ENCODE peak calls at places on chromosomes 3 and 15, in eight cellular contexts. O is cardiac fibroblast, M is uterus, V is GM12865, C is natural killer cell, X is transverse colon, J is RWPE1, S is coronary artery. I is an unnamed sample.

GRCh38 chr3:133384331-133385027 is 15.4 kb upstream of the BFSP2 start:
- DNase-seq in O (peak), M (peak), V (peak), C (no peak), J (peak), S (no peak), X (peak), I (peak)

GRCh38 chr3:106699093-106699492 is 678.1 kb upstream of the CCDC54 start:
- DNase-seq in C (no peak), O (no peak), J (no peak), V (no peak), S (no peak), X (no peak), M (no peak), I (no peak)

GRCh38 chr3:46903341-46904302 is 26.1 kb downstream of the PTH1R start:
- DNase-seq in V (no peak), J (peak), X (no peak), S (no peak), M (peak), C (no peak), O (peak), I (no peak)

GRCh38 chr3:40841570-40842109 is 316.9 kb downstream of the ZNF621 start:
- DNase-seq in V (no peak), X (no peak), J (no peak), O (no peak), C (no peak), S (no peak), M (no peak), I (no peak)

GRCh38 chr3:158094235-158094916 is 11.8 kb downstream of the SHOX2 start:
- DNase-seq in X (no peak), V (peak), M (no peak), J (no peak), S (no peak), C (no peak), O (no peak), I (no peak)

GRCh38 chr3:170709046-170709445 is 123.2 kb upstream of the SLC7A14 start:
- DNase-seq in M (no peak), V (no peak), X (no peak), S (no peak), C (no peak), O (peak), J (no peak), I (no peak)

GRCh38 chr3:129195731-129196256 is 12.1 kb upstream of the CNBP start:
- DNase-seq in X (peak), O (peak), M (peak), J (peak), C (no peak), S (peak), V (no peak), I (no peak)

GRCh38 chr15:48084759-48085420 is 35.9 kb upstream of the SLC24A5 start:
- DNase-seq in O (peak), V (peak), S (no peak), J (peak), C (no peak), X (no peak), M (no peak), I (no peak)

GRCh38 chr15:40511093-40511471 is 40.3 kb downstream of the CHST14 start:
- DNase-seq in M (no peak), V (peak), C (no peak), J (no peak), X (peak), O (no peak), S (no peak), I (no peak)

GRCh38 chr3:177185035-177185574 is 12.2 kb downstream of the TBL1XR1 start:
- DNase-seq in V (no peak), O (no peak), X (no peak), M (no peak), S (no peak), J (no peak), C (no peak), I (no peak)

GRCh38 chr3:188646592-188646991 is 492.6 kb downstream of the LPP start:
- DNase-seq in M (no peak), O (peak), V (no peak), S (no peak), J (no peak), X (no peak), C (no peak), I (no peak)

GRCh38 chr3:47016086-47016933 is 36.8 kb downstream of the NBEAL2 start:
- DNase-seq in J (no peak), X (no peak), M (no peak), C (no peak), S (no peak), O (no peak), V (no peak), I (no peak)

DNA sequence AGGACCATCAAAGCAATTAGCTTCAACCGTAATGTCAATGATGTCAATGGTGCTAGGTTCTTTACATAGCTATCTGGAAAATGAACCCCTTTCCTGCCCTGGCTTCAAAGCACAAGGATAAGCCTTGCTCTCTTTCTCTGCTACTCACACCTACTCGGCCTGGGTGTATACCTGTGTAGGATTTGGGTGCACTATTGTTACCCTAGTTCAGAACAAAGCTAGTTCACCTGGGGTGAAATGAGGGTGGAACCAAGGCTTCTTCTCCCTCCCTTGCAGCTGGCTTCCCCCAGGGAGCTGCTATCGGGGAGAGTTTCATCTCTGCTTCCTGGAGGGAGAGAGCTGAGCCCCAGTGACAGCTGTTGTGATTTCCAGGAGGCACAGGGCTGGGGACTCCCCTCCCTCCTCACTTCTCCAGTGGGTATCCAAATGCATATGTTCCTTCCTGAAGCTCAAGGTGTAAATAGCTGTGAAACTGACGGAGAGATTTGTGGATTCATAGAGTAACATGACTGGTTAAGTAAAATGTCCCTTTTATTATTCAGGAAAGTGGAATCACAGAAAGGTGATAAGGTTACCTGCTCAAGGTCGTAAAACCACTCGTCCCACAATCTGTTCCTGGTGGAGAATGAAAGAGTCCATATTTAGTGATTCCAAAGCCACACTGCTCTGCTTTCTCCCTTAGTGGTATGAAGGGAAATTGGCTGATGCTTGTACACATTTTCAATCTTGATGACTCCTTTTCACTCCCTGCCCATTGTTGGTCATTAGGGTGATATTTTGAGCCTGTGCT is 11.8 kb upstream of the C3orf70 start:
- DNase-seq in X (no peak), S (no peak), V (no peak), O (no peak), M (no peak), C (no peak), J (no peak), I (no peak)
- TF ChIP-seq CTCF in X (no peak), S (no peak), V (no peak), O (no peak), M (no peak), C (no peak), J (no peak), I (no peak)

DNA sequence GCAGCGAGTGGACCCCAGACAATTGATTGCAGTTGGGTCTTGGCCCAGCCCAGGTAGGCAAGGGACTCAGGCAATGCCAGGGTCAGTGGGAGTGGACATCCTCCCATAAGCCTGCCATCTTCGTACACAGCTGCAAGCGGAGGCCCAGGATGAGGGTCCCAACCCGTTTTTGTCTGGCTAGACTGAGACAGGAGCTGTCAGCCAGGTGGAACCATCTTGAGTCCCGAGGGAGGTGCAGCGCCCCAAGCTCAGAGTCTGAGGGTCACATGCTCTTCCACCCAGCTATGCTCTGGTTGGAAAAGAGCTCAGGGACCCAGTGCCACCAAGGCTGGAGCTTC is 22.6 kb upstream of the IP6K2 start:
- DNase-seq in M (no peak), O (no peak), X (no peak), J (no peak), S (peak), V (no peak), C (no peak), I (no peak)
- TF ChIP-seq CTCF in M (no peak), O (no peak), X (no peak), J (no peak), S (no peak), V (no peak), C (no peak), I (no peak)

GRCh38 chr15:79209690-79210089 is 72.8 kb upstream of the ANKRD34C start:
- DNase-seq in M (no peak), C (no peak), S (no peak), O (no peak), V (no peak), X (no peak), J (no peak), I (no peak)
- TF ChIP-seq CTCF in M (no peak), C (no peak), S (no peak), O (no peak), V (peak), X (no peak), J (no peak), I (peak)

GRCh38 chr3:156818890-156819289 is 7.3 kb upstream of the LEKR1 start:
- DNase-seq in O (peak), X (no peak), M (no peak), V (no peak), S (no peak), J (peak), C (no peak), I (no peak)

GRCh38 chr3:156814295-156814694 is 11.9 kb upstream of the LEKR1 start:
- DNase-seq in O (no peak), S (no peak), X (no peak), V (no peak), M (no peak), J (peak), C (no peak), I (no peak)

GRCh38 chr3:156817931-156818765 is 8.0 kb upstream of the LEKR1 start:
- DNase-seq in X (no peak), V (peak), J (no peak), O (no peak), S (no peak), M (no peak), C (no peak), I (no peak)

GRCh38 chr3:156816794-156817741 is 9.1 kb upstream of the LEKR1 start:
- DNase-seq in S (peak), C (peak), J (peak), V (peak), M (peak), O (peak), X (peak), I (peak)

DNA sequence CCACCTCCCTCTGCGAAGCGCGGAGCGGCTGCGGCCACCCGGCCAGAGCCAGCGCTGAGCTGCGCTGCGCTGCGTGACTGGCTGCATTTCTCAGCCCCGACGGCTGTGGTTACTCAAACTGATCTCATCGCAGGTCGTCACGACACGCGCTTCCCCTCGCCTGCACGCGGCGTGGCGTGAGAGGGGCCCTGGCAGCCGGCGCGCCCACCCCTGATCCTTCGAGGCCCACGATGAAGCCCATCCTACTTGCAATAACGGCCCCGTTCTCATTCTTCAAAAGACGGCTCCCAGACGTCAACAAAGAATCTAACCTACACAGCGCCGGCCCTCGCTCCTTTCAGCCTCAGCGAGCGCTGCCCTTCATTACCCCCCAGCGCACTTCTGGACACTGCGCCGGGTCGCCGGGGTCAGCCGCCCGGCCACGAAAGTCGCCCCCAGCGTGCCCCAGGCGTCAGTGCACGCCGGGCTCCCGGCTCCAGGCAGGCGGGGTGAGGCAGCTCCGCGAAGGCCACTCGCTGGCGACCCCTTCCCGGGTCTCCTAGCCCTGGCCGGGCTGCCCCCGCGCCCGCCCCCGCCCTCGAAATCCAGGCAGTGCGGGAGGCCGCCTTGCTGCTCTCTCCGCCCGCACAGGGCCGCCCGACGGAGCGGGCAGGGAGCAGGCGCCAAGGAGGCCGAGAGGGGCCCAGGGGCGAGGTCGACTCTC is 9.9 kb upstream of the LEKR1 start:
- DNase-seq in M (peak), J (no peak), X (peak), C (peak), S (no peak), O (peak), V (peak), I (no peak)
- TF ChIP-seq CTCF in M (no peak), J (no peak), X (no peak), C (no peak), S (peak), O (no peak), V (peak), I (peak)

GRCh38 chr3:172522871-172523818 is at the start of gene TNFSF10:
- DNase-seq in X (peak), M (peak), S (no peak), O (no peak), J (peak), C (peak), V (peak), I (no peak)

GRCh38 chr3:172528677-172529076 is 5.4 kb upstream of the TNFSF10 start:
- DNase-seq in J (no peak), O (no peak), V (no peak), S (no peak), C (no peak), M (no peak), X (no peak), I (no peak)

GRCh38 chr3:172520332-172520831 is 2.8 kb downstream of the TNFSF10 start:
- DNase-seq in O (peak), S (no peak), X (no peak), M (no peak), C (no peak), J (peak), V (peak), I (no peak)

GRCh38 chr3:172524611-172525010 is 1.4 kb upstream of the TNFSF10 start:
- DNase-seq in C (no peak), J (no peak), V (no peak), X (no peak), O (peak), S (no peak), M (no peak), I (no peak)

GRCh38 chr3:172525116-172525613 is 1.9 kb upstream of the TNFSF10 start:
- DNase-seq in O (no peak), S (no peak), M (no peak), C (no peak), V (no peak), X (no peak), J (no peak), I (no peak)
- TF ChIP-seq CTCF in O (no peak), S (no peak), M (no peak), C (no peak), V (no peak), X (no peak), J (no peak), I (no peak)

DNA sequence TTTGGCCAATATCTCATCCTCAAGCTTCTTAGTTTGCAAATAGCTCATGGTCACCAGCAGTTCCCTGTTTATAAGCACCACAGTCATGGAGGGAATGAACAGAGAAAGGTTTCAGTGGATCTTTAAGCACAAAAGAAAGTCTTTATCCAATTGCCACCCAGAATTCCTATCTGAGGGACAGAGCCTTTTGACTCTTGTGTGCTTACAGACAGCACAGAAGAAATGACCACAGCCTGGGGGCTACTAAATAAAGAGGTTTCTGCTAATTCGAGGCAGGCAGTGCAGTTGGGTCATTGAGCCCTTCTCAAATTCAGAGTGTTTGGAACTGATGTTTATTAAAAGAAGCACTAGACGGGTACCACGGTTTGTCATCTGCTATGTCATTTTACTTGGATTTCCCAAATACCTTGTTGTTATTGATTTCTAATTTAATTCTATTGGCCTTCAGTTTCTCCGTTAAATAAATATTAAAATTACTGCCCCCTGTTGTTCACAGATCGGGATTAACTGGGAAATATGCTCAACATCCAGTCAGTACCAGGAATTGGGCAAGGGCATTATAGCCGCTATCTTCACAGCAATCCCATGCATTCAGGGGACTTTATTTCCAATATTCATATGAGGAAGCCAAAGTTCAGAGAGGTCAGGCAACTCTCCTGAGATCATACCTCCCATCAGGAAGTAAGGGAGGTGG is 3.6 kb downstream of the PRICKLE2 start:
- DNase-seq in X (no peak), S (no peak), O (no peak), C (no peak), V (no peak), M (no peak), J (no peak), I (no peak)
- TF ChIP-seq CTCF in X (no peak), S (no peak), O (no peak), C (no peak), V (no peak), M (no peak), J (no peak), I (no peak)

GRCh38 chr3:172717493-172718088 is 6.7 kb upstream of the NCEH1 start:
- DNase-seq in S (no peak), X (no peak), M (no peak), J (no peak), C (no peak), O (peak), V (peak), I (no peak)
- TF ChIP-seq CTCF in S (no peak), X (peak), M (no peak), J (no peak), C (no peak), O (peak), V (peak), I (peak)